ENCODE peak calls at places on chromosome X, in seven cellular contexts. U, M, C, N, R, E and L are unnamed samples.

GRCh38 chrX:136250191-136251041 is 784 bp downstream of the MAP7D3 start:
- DNase-seq in U (no peak), M (no peak), C (peak), N (peak), R (peak), E (peak), L (no peak)

GRCh38 chrX:125202486-125203378 is 116.9 kb upstream of the TEX13C start:
- DNase-seq in U (no peak), M (peak), C (peak), N (peak), R (peak), E (no peak), L (no peak)

GRCh38 chrX:149453030-149453429 is 52.1 kb downstream of the IDS start:
- DNase-seq in U (no peak), M (no peak), C (no peak), N (no peak), R (no peak), E (no peak), L (no peak)

GRCh38 chrX:104166735-104167436 is 633 bp downstream of the FAM199X start:
- DNase-seq in U (no peak), M (no peak), C (no peak), N (no peak), R (peak), E (peak), L (no peak)

GRCh38 chrX:13646154-13646549 is 6.8 kb upstream of the TCEANC start:
- DNase-seq in U (no peak), M (peak), C (peak), N (peak), R (peak), E (peak), L (no peak)

GRCh38 chrX:152170621-152171020 is 32.2 kb upstream of the MAGEA10 start:
- DNase-seq in U (no peak), M (no peak), C (no peak), N (no peak), R (no peak), E (no peak), L (no peak)

GRCh38 chrX:118392726-118393125 is 46.8 kb downstream of the WDR44 start:
- DNase-seq in U (no peak), M (no peak), C (no peak), N (no peak), R (no peak), E (no peak), L (no peak)

GRCh38 chrX:295136-295535 is 14.0 kb downstream of the PLCXD1 start:
- DNase-seq in U (no peak), M (no peak), C (no peak), N (no peak), R (no peak), E (no peak), L (no peak)

GRCh38 chrX:53253293-53254020 is 27.9 kb downstream of the IQSEC2 start:
- DNase-seq in U (no peak), M (no peak), C (no peak), N (no peak), R (no peak), E (no peak), L (no peak)

GRCh38 chrX:40104649-40105015 is 6.9 kb upstream of the BCOR start:
- DNase-seq in U (no peak), M (no peak), C (peak), N (peak), R (no peak), E (no peak), L (no peak)

GRCh38 chrX:41661366-41662095 is 27.2 kb upstream of the GPR34 start:
- DNase-seq in U (no peak), M (no peak), C (no peak), N (no peak), R (no peak), E (no peak), L (no peak)

GRCh38 chrX:122517781-122518180 is 666.3 kb upstream of the GRIA3 start:
- DNase-seq in U (no peak), M (no peak), C (no peak), N (no peak), R (no peak), E (no peak), L (no peak)

GRCh38 chrX:11381464-11381863 is 88.3 kb downstream of the AMELX start:
- DNase-seq in U (no peak), M (peak), C (peak), N (peak), R (peak), E (peak), L (no peak)

GRCh38 chrX:100085851-100086250 is 324.2 kb downstream of the PCDH19 start:
- DNase-seq in U (no peak), M (no peak), C (no peak), N (no peak), R (no peak), E (no peak), L (no peak)

GRCh38 chrX:44742480-44743155 is 101.2 kb upstream of the DUSP21 start:
- DNase-seq in U (no peak), M (no peak), C (peak), N (no peak), R (no peak), E (no peak), L (no peak)

GRCh38 chrX:44568196-44568595 is 25.5 kb upstream of the FUNDC1 start:
- DNase-seq in U (no peak), M (no peak), C (no peak), N (no peak), R (no peak), E (no peak), L (no peak)

GRCh38 chrX:17738002-17738713 is 865 bp downstream of the SCML1 start:
- DNase-seq in U (no peak), M (peak), C (peak), N (peak), R (peak), E (peak), L (no peak)

GRCh38 chrX:118807151-118808017 is 16.2 kb upstream of the ZCCHC12 start:
- DNase-seq in U (no peak), M (peak), C (peak), N (peak), R (peak), E (peak), L (no peak)

GRCh38 chrX:6667048-6667768 is 132.3 kb upstream of the VCX3A start:
- DNase-seq in U (no peak), M (no peak), C (no peak), N (no peak), R (no peak), E (no peak), L (no peak)

GRCh38 chrX:68084765-68085164 is 348.5 kb downstream of the OPHN1 start:
- DNase-seq in U (no peak), M (no peak), C (no peak), N (no peak), R (no peak), E (peak), L (no peak)

GRCh38 chrX:124736553-124737240 is 390.3 kb downstream of the SH2D1A start:
- DNase-seq in U (no peak), M (no peak), C (no peak), N (peak), R (peak), E (no peak), L (no peak)

GRCh38 chrX:10099411-10099810 is 57.4 kb upstream of the CLCN4 start:
- DNase-seq in U (no peak), M (no peak), C (no peak), N (no peak), R (no peak), E (no peak), L (no peak)

GRCh38 chrX:148609766-148610698 is 109.6 kb downstream of the AFF2 start:
- DNase-seq in U (no peak), M (no peak), C (peak), N (peak), R (peak), E (no peak), L (no peak)

GRCh38 chrX:101415180-101416130 is 7.4 kb downstream of the HNRNPH2 start:
- DNase-seq in U (no peak), M (peak), C (peak), N (peak), R (peak), E (peak), L (no peak)

GRCh38 chrX:2696698-2697215 is 5.7 kb downstream of the CD99 start:
- DNase-seq in U (no peak), M (no peak), C (no peak), N (no peak), R (no peak), E (no peak), L (no peak)

GRCh38 chrX:150551963-150552362 is 16.5 kb upstream of the MTM1 start:
- DNase-seq in U (no peak), M (no peak), C (no peak), N (no peak), R (no peak), E (no peak), L (no peak)
- TF ChIP-seq CTCF in U (no peak), M (no peak), C (no peak), N (no peak), R (no peak), E (no peak), L (no peak)

DNA sequence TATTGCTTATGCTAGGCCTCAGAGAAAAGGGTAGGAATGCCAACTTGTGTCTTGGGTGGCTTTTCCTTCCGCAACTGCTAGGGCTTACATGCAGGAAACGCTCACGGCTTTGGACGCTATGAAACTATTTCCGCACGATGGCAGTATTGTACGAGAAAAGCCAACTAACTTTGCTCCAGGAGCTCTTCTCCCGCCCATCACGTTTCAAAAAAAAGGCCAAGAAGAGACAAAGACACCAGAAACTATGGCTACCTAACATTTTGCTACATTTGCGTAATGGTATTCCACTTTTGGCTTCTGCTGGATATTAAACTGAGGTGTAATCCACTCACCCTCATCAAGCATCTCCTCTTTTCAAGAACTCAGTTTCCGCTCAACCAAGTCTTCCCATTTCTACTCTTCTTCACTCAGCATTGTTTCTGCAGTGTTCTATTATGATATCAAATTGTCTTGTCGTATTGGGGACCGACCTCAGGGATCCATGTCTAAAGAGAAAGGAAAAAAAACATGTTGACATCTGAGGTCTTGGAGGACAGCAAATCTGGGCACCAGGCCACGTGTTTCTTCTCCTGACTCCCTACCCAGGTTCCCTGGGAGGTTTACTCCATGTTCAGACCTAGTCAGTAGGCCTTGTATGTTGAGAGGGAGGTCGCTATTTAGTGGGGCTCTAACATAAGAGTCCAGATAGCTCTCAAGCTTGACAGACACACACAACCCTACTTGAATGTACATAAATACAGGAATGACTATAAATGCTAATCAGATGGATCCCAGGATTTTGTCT is 239.4 kb upstream of the STK26 start:
- DNase-seq in U (no peak), M (no peak), C (no peak), N (no peak), R (no peak), E (no peak), L (peak)
- TF ChIP-seq CTCF in U (no peak), M (no peak), C (no peak), N (no peak), R (no peak), E (peak), L (no peak)

DNA sequence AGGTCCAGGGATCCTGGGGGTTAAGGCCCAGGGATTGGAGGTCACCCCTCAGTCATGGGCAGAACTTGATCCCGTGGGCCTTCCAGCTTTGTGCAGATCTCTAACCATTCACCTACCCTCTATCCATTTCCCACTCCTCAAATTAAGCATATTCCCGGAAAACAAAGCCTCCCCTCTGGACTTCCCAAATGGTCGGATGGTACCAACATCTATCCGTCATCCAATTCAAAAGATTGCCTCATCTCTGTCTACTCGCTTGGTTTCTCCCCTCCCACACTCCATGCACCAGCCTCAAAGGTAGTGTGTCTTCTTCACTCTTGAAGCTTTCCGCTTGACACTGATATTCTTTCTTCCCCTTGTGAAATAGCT is 473 bp upstream of the BCLAF3 start:
- DNase-seq in U (no peak), M (no peak), C (no peak), N (no peak), R (no peak), E (no peak), L (no peak)
- TF ChIP-seq CTCF in U (no peak), M (no peak), C (no peak), N (no peak), R (no peak), E (no peak), L (no peak)

GRCh38 chrX:109842611-109843010 is 109.6 kb upstream of the ACSL4 start:
- DNase-seq in U (no peak), M (no peak), C (no peak), N (no peak), R (no peak), E (no peak), L (no peak)

GRCh38 chrX:109840585-109840984 is 107.5 kb upstream of the ACSL4 start:
- DNase-seq in U (no peak), M (no peak), C (no peak), N (no peak), R (no peak), E (peak), L (no peak)

GRCh38 chrX:109843963-109844751 is 111.1 kb upstream of the ACSL4 start:
- DNase-seq in U (no peak), M (no peak), C (peak), N (no peak), R (peak), E (no peak), L (no peak)

GRCh38 chrX:109841257-109841656 is 108.2 kb upstream of the ACSL4 start:
- DNase-seq in U (no peak), M (no peak), C (no peak), N (no peak), R (no peak), E (no peak), L (no peak)

DNA sequence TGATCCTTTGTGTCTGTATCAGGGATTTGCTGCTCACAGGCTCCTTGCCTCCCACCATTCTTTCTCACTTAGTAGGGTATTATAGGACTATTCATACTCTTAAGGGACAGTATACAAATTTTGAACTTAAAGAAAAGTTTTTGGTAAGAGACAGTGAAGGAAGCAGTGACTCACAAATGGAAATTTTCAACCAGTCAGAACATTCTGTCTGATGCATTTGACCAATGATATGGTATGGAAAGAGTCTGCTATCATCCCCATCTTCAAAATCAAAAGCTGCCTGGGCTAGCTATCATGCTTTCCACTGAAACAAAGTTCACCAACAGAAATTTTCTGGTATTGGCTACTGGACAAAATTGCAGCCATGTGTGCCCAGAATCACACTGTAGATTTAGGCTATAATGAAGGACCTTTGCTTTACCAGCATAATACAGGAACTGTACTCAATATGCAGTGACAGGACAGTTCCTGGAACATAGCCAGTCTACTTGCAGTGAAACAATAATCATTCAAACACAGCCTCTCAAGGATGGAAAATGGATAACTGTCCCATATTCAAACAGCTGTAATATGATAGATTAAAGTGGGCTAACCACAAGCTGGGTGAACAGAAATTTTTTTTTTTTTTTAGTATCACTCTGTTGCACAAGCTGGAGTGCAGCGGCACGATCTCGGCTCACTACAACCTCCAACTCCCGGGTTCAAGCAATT is 109.0 kb upstream of the ACSL4 start:
- DNase-seq in U (no peak), M (no peak), C (no peak), N (no peak), R (no peak), E (no peak), L (no peak)
- TF ChIP-seq CTCF in U (no peak), M (no peak), C (no peak), N (no peak), R (no peak), E (no peak), L (no peak)